ENCODE peak calls at places on chromosomes 7 and 10, in eight cellular contexts. One of them, this sample, is unnamed.

GRCh38 chr7:121042195-121042594 is 53.7 kb downstream of the CPED1 start:
- DNase-seq in PC-3: no peak
- DNase-seq in endothelial cell: no peak
- DNase-seq in uterus: no peak
- DNase-seq in AG04450: no peak
- DNase-seq in A549: no peak
- DNase-seq in HCT116: no peak
- DNase-seq in progenitor cell of endocrine pancreas: no peak
- DNase-seq in this sample: no peak

GRCh38 chr10:6409982-6410694 is 169.9 kb downstream of the PRKCQ start:
- DNase-seq in A549: no peak
- DNase-seq in progenitor cell of endocrine pancreas: no peak
- DNase-seq in HCT116: no peak
- DNase-seq in PC-3: no peak
- DNase-seq in endothelial cell: peak
- DNase-seq in uterus: peak
- DNase-seq in AG04450: peak
- DNase-seq in this sample: no peak

GRCh38 chr10:118968071-118968470 is 61.4 kb upstream of the NANOS1 start:
- DNase-seq in AG04450: no peak
- DNase-seq in PC-3: no peak
- DNase-seq in uterus: no peak
- DNase-seq in HCT116: no peak
- DNase-seq in endothelial cell: no peak
- DNase-seq in A549: no peak
- DNase-seq in progenitor cell of endocrine pancreas: no peak
- DNase-seq in this sample: no peak

GRCh38 chr10:16381083-16381482 is 55.7 kb upstream of the PTER start:
- DNase-seq in HCT116: peak
- DNase-seq in progenitor cell of endocrine pancreas: no peak
- DNase-seq in A549: peak
- DNase-seq in endothelial cell: no peak
- DNase-seq in PC-3: peak
- DNase-seq in AG04450: no peak
- DNase-seq in uterus: no peak
- DNase-seq in this sample: no peak

GRCh38 chr10:13862541-13863233 is 275.9 kb downstream of the PRPF18 start:
- DNase-seq in endothelial cell: no peak
- DNase-seq in PC-3: peak
- DNase-seq in progenitor cell of endocrine pancreas: no peak
- DNase-seq in A549: no peak
- DNase-seq in AG04450: no peak
- DNase-seq in uterus: no peak
- DNase-seq in HCT116: no peak
- DNase-seq in this sample: no peak

GRCh38 chr10:70551971-70552422 is 50.5 kb downstream of the PRF1 start:
- DNase-seq in A549: no peak
- DNase-seq in progenitor cell of endocrine pancreas: no peak
- DNase-seq in endothelial cell: no peak
- DNase-seq in HCT116: no peak
- DNase-seq in uterus: no peak
- DNase-seq in AG04450: peak
- DNase-seq in PC-3: no peak
- DNase-seq in this sample: no peak

GRCh38 chr7:25014735-25015134 is 34.8 kb upstream of the OSBPL3 start:
- DNase-seq in endothelial cell: no peak
- DNase-seq in uterus: no peak
- DNase-seq in AG04450: peak
- DNase-seq in PC-3: peak
- DNase-seq in HCT116: no peak
- DNase-seq in A549: no peak
- DNase-seq in progenitor cell of endocrine pancreas: no peak
- DNase-seq in this sample: no peak

GRCh38 chr10:89147256-89147655 is 59.9 kb downstream of the CH25H start:
- DNase-seq in uterus: no peak
- DNase-seq in endothelial cell: no peak
- DNase-seq in PC-3: peak
- DNase-seq in AG04450: peak
- DNase-seq in HCT116: no peak
- DNase-seq in A549: no peak
- DNase-seq in progenitor cell of endocrine pancreas: no peak
- DNase-seq in this sample: no peak

GRCh38 chr7:157318015-157318706 is 18.6 kb upstream of the DNAJB6 start:
- DNase-seq in A549: no peak
- DNase-seq in endothelial cell: no peak
- DNase-seq in uterus: no peak
- DNase-seq in HCT116: no peak
- DNase-seq in progenitor cell of endocrine pancreas: no peak
- DNase-seq in PC-3: peak
- DNase-seq in AG04450: no peak
- DNase-seq in this sample: no peak

GRCh38 chr10:21172774-21173432 is 275.8 kb upstream of the NEBL start:
- DNase-seq in PC-3: peak
- DNase-seq in endothelial cell: peak
- DNase-seq in A549: peak
- DNase-seq in HCT116: no peak
- DNase-seq in AG04450: no peak
- DNase-seq in progenitor cell of endocrine pancreas: no peak
- DNase-seq in uterus: no peak
- DNase-seq in this sample: peak

GRCh38 chr10:120586471-120586872 is 129.4 kb downstream of the PLPP4 start:
- DNase-seq in endothelial cell: no peak
- DNase-seq in uterus: no peak
- DNase-seq in A549: no peak
- DNase-seq in PC-3: peak
- DNase-seq in AG04450: no peak
- DNase-seq in HCT116: no peak
- DNase-seq in progenitor cell of endocrine pancreas: no peak
- DNase-seq in this sample: no peak

DNA sequence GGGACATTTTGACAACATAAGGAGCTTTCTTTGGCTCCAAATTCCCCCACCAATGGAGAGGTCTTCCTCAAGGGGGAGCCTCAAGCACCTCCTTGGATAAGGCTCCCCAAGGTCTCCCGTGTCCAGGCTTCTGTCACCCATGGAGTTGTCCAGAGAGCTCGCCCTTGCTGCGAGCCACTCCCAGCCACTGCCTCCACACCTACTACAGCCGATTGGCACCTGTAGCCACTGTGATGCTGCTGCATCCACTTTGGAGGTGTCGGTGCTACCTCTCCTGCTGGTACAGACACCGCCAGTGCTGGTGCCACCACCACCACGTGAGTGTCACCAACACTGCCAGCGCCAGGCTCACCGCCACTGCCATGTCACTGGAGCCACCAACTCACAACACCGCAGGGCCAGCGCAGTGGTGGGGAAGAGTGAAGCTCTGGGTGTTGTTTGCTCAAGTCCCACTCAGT is 22.1 kb upstream of the ENO4 start:
- DNase-seq in A549: no peak
- DNase-seq in endothelial cell: no peak
- DNase-seq in PC-3: no peak
- DNase-seq in AG04450: no peak
- DNase-seq in uterus: no peak
- DNase-seq in HCT116: no peak
- DNase-seq in progenitor cell of endocrine pancreas: no peak
- DNase-seq in this sample: no peak
- TF ChIP-seq CTCF in A549: no peak
- TF ChIP-seq CTCF in endothelial cell: no peak
- TF ChIP-seq CTCF in PC-3: no peak
- TF ChIP-seq CTCF in AG04450: no peak
- TF ChIP-seq CTCF in uterus: no peak
- TF ChIP-seq CTCF in HCT116: peak
- TF ChIP-seq CTCF in progenitor cell of endocrine pancreas: no peak
- TF ChIP-seq CTCF in this sample: no peak

GRCh38 chr7:47852330-47853245 is 95.7 kb downstream of the PKD1L1 start:
- DNase-seq in uterus: no peak
- DNase-seq in A549: no peak
- DNase-seq in PC-3: peak
- DNase-seq in HCT116: no peak
- DNase-seq in endothelial cell: peak
- DNase-seq in AG04450: no peak
- DNase-seq in progenitor cell of endocrine pancreas: no peak
- DNase-seq in this sample: no peak
- TF ChIP-seq CTCF in uterus: no peak
- TF ChIP-seq CTCF in A549: no peak
- TF ChIP-seq CTCF in PC-3: peak
- TF ChIP-seq CTCF in HCT116: no peak
- TF ChIP-seq CTCF in endothelial cell: no peak
- TF ChIP-seq CTCF in AG04450: peak
- TF ChIP-seq CTCF in progenitor cell of endocrine pancreas: peak
- TF ChIP-seq CTCF in this sample: no peak

DNA sequence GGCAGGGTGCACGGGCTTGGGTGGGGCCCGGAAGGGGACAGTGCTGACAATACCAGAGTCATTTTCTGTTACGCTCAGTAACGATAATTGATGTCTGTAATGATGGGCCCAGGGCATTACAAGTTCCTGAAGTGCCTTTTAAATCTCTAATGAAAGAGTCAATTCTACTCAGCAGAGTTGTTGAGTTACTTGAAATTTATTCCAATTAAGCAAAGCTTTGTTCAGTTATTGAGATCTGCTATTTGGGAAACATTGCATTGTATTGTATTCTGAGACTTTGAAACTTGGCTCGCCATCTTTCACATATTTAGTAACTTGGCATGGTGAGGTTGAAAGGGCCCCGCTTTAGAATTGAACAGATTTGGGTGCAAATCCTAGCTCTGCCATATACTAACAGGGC is 34.7 kb downstream of the MINDY4 start:
- DNase-seq in endothelial cell: no peak
- DNase-seq in uterus: no peak
- DNase-seq in A549: no peak
- DNase-seq in PC-3: no peak
- DNase-seq in progenitor cell of endocrine pancreas: no peak
- DNase-seq in HCT116: no peak
- DNase-seq in AG04450: no peak
- DNase-seq in this sample: no peak
- TF ChIP-seq CTCF in endothelial cell: no peak
- TF ChIP-seq CTCF in uterus: no peak
- TF ChIP-seq CTCF in A549: no peak
- TF ChIP-seq CTCF in PC-3: no peak
- TF ChIP-seq CTCF in progenitor cell of endocrine pancreas: no peak
- TF ChIP-seq CTCF in HCT116: no peak
- TF ChIP-seq CTCF in AG04450: no peak
- TF ChIP-seq CTCF in this sample: no peak

DNA sequence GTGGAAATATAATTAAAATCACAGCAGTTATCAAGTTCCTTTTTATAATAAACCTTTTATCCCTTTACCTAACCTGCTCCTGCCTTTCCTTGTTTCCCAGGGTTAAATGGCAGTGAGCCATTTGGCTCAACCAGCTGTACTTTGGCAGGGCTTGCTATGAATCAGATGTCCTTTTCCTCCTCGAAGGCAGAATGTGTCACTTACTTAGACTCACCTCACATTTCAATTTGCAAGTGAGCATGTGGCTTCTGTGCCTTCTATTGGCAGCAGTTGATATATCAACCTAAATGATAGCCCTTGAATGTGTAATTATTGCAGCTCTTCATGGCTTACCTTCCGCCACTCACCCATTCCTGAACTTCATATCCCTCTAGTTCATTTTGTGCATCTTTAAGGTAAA is 301.7 kb downstream of the CSTF2T start:
- DNase-seq in AG04450: no peak
- DNase-seq in uterus: peak
- DNase-seq in endothelial cell: no peak
- DNase-seq in PC-3: peak
- DNase-seq in progenitor cell of endocrine pancreas: no peak
- DNase-seq in HCT116: no peak
- DNase-seq in A549: no peak
- DNase-seq in this sample: no peak
- TF ChIP-seq CTCF in AG04450: no peak
- TF ChIP-seq CTCF in uterus: no peak
- TF ChIP-seq CTCF in endothelial cell: no peak
- TF ChIP-seq CTCF in PC-3: peak
- TF ChIP-seq CTCF in progenitor cell of endocrine pancreas: no peak
- TF ChIP-seq CTCF in HCT116: no peak
- TF ChIP-seq CTCF in A549: no peak
- TF ChIP-seq CTCF in this sample: no peak

GRCh38 chr7:54874804-54875203 is 115.8 kb upstream of the SEC61G start:
- DNase-seq in HCT116: no peak
- DNase-seq in progenitor cell of endocrine pancreas: no peak
- DNase-seq in PC-3: peak
- DNase-seq in uterus: no peak
- DNase-seq in A549: no peak
- DNase-seq in AG04450: no peak
- DNase-seq in endothelial cell: no peak
- DNase-seq in this sample: no peak

GRCh38 chr7:54879776-54880175 is 120.8 kb upstream of the SEC61G start:
- DNase-seq in uterus: no peak
- DNase-seq in progenitor cell of endocrine pancreas: no peak
- DNase-seq in PC-3: peak
- DNase-seq in HCT116: no peak
- DNase-seq in endothelial cell: no peak
- DNase-seq in A549: peak
- DNase-seq in AG04450: no peak
- DNase-seq in this sample: no peak

GRCh38 chr7:54880326-54880989 is 121.4 kb upstream of the SEC61G start:
- DNase-seq in AG04450: no peak
- DNase-seq in A549: no peak
- DNase-seq in endothelial cell: no peak
- DNase-seq in HCT116: no peak
- DNase-seq in PC-3: no peak
- DNase-seq in uterus: no peak
- DNase-seq in progenitor cell of endocrine pancreas: no peak
- DNase-seq in this sample: no peak

GRCh38 chr7:54878339-54878738 is 119.3 kb upstream of the SEC61G start:
- DNase-seq in progenitor cell of endocrine pancreas: no peak
- DNase-seq in AG04450: no peak
- DNase-seq in PC-3: no peak
- DNase-seq in endothelial cell: no peak
- DNase-seq in uterus: no peak
- DNase-seq in A549: no peak
- DNase-seq in HCT116: no peak
- DNase-seq in this sample: no peak

GRCh38 chr7:54877683-54878082 is 118.7 kb upstream of the SEC61G start:
- DNase-seq in AG04450: no peak
- DNase-seq in HCT116: peak
- DNase-seq in uterus: no peak
- DNase-seq in endothelial cell: no peak
- DNase-seq in progenitor cell of endocrine pancreas: no peak
- DNase-seq in A549: no peak
- DNase-seq in PC-3: peak
- DNase-seq in this sample: no peak
- TF ChIP-seq CTCF in AG04450: no peak
- TF ChIP-seq CTCF in HCT116: peak
- TF ChIP-seq CTCF in uterus: no peak
- TF ChIP-seq CTCF in endothelial cell: no peak
- TF ChIP-seq CTCF in progenitor cell of endocrine pancreas: no peak
- TF ChIP-seq CTCF in A549: peak
- TF ChIP-seq CTCF in PC-3: peak
- TF ChIP-seq CTCF in this sample: no peak

DNA sequence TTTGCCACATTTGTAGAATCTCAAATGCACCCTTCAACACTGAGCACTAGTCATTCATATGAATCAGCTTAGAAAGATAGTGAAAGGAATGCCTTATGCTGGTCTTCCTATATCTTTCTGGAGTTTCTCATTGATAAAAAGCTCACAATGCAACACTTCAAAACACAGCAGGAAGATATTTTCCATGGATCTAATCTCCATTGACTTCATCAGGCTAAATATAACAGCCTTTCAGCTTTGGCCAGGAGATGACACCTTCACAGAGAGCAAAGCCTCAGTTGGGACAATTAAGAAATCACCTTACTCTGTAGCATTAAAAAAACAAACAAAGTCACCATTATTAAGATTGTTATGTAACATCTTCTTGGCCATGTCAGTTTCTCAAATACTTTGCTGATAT is 6.7 kb downstream of the NRP1 start:
- DNase-seq in A549: no peak
- DNase-seq in AG04450: no peak
- DNase-seq in uterus: no peak
- DNase-seq in PC-3: peak
- DNase-seq in HCT116: no peak
- DNase-seq in progenitor cell of endocrine pancreas: no peak
- DNase-seq in endothelial cell: no peak
- DNase-seq in this sample: no peak
- TF ChIP-seq CTCF in A549: peak
- TF ChIP-seq CTCF in AG04450: peak
- TF ChIP-seq CTCF in uterus: peak
- TF ChIP-seq CTCF in PC-3: peak
- TF ChIP-seq CTCF in HCT116: peak
- TF ChIP-seq CTCF in progenitor cell of endocrine pancreas: peak
- TF ChIP-seq CTCF in endothelial cell: no peak
- TF ChIP-seq CTCF in this sample: no peak

This sample was measured in mesothelial cell of epicardium.